ENCODE peak calls at places on chromosomes 16 and 17, in seven cellular contexts. A, Z, Y, S, R, L and G are unnamed samples. For H3K9me3, the result is how much of the 10 kb centered on the place peaks cover.

GRCh38 chr16:58000706-58001676 is at the start of gene USB1:
- DNase-seq in A (peak), Z (peak), Y (peak), S (peak), R (peak), L (peak), G (peak)

GRCh38 chr17:66200685-66201092 is 8.8 kb upstream of the CEP112 start:
- DNase-seq in A (peak), Z (peak), Y (peak), S (peak), R (peak), L (peak), G (peak)

GRCh38 chr16:48054881-48055601 is 100.8 kb downstream of the ABCC12 start:
- DNase-seq in A (peak), Z (peak), Y (peak), S (no peak), R (peak), L (peak), G (no peak)

GRCh38 chr16:85438981-85439639 is 174.0 kb upstream of the GSE1 start:
- DNase-seq in A (no peak), Z (no peak), Y (no peak), S (no peak), R (no peak), L (no peak), G (no peak)

GRCh38 chr16:47711809-47712208 is 250.7 kb downstream of the PHKB start:
- DNase-seq in A (no peak), Z (no peak), Y (no peak), S (no peak), R (no peak), L (no peak), G (no peak)

GRCh38 chr16:79758615-79759346 is 158.2 kb upstream of the MAF start:
- DNase-seq in A (no peak), Z (peak), Y (no peak), S (no peak), R (no peak), L (no peak), G (no peak)

GRCh38 chr17:50051082-50051576 is 4.8 kb upstream of the ITGA3 start:
- DNase-seq in A (peak), Z (peak), Y (no peak), S (no peak), R (peak), L (peak), G (no peak)

GRCh38 chr16:27224271-27224737 is 21.0 kb downstream of the KDM8 start:
- DNase-seq in A (no peak), Z (no peak), Y (no peak), S (no peak), R (no peak), L (no peak), G (no peak)

GRCh38 chr17:73492802-73493139 is 151.5 kb downstream of the SDK2 start:
- DNase-seq in A (no peak), Z (no peak), Y (peak), S (no peak), R (no peak), L (no peak), G (no peak)

GRCh38 chr17:15744091-15744676 is 12.1 kb downstream of the TBC1D26 start:
- DNase-seq in A (no peak), Z (no peak), Y (no peak), S (no peak), R (no peak), L (no peak), G (no peak)

GRCh38 chr17:66300956-66301355 is 1.5 kb upstream of the PRKCA start:
- DNase-seq in A (no peak), Z (no peak), Y (no peak), S (no peak), R (no peak), L (no peak), G (no peak)

GRCh38 chr16:26550111-26550610 is 516.6 kb upstream of the C16orf82 start:
- DNase-seq in A (no peak), Z (no peak), Y (no peak), S (no peak), R (no peak), L (no peak), G (no peak)

GRCh38 chr16:88706288-88706964 is at the start of the genes CTU2 and RNF166:
- DNase-seq in A (peak), Z (peak), Y (peak), S (peak), R (peak), L (peak), G (peak)

GRCh38 chr17:47905221-47905733 is 9.2 kb downstream of the SP2 start:
- DNase-seq in A (no peak), Z (no peak), Y (peak), S (no peak), R (no peak), L (peak), G (no peak)

GRCh38 chr16:77307764-77308561 is 108.8 kb downstream of the SYCE1L start:
- DNase-seq in A (no peak), Z (peak), Y (no peak), S (no peak), R (no peak), L (no peak), G (no peak)

GRCh38 chr16:8878523-8878911 is 3.6 kb upstream of the LITAFD start:
- DNase-seq in A (no peak), Z (peak), Y (no peak), S (no peak), R (no peak), L (no peak), G (no peak)

GRCh38 chr16:3581392-3581791 is 4.2 kb upstream of the NLRC3 start:
- DNase-seq in A (no peak), Z (no peak), Y (no peak), S (no peak), R (no peak), L (no peak), G (no peak)

GRCh38 chr16:83013071-83013470 is 386.3 kb downstream of the CDH13 start:
- DNase-seq in A (no peak), Z (no peak), Y (no peak), S (no peak), R (no peak), L (no peak), G (no peak)

GRCh38 chr17:78276098-78276497 is 44.7 kb downstream of the TMEM235 start:
- DNase-seq in A (no peak), Z (no peak), Y (no peak), S (no peak), R (no peak), L (no peak), G (no peak)

GRCh38 chr17:15341385-15341849 is at the start of gene TEKT3:
- DNase-seq in A (no peak), Z (peak), Y (peak), S (no peak), R (no peak), L (peak), G (no peak)

GRCh38 chr16:31347445-31347844 is 7.5 kb upstream of the ITGAX start:
- DNase-seq in A (no peak), Z (no peak), Y (no peak), S (no peak), R (no peak), L (no peak), G (no peak)

GRCh38 chr17:35185849-35186248 is 8.3 kb downstream of the SLC35G3 start:
- DNase-seq in A (no peak), Z (no peak), Y (no peak), S (no peak), R (no peak), L (no peak), G (no peak)

GRCh38 chr17:4739122-4740024 is at the start of the genes CXCL16 and ZMYND15:
- DNase-seq in A (no peak), Z (peak), Y (peak), S (peak), R (peak), L (peak), G (peak)

GRCh38 chr17:57406981-57407286 is 150.6 kb downstream of the MSI2 start:
- DNase-seq in A (no peak), Z (no peak), Y (no peak), S (no peak), R (no peak), L (no peak), G (no peak)

GRCh38 chr16:80346160-80346632 is 194.6 kb upstream of the DYNLRB2 start:
- DNase-seq in A (no peak), Z (no peak), Y (no peak), S (no peak), R (no peak), L (no peak), G (no peak)

GRCh38 chr16:84366208-84366607 is 2.1 kb upstream of the ATP2C2 start:
- DNase-seq in A (no peak), Z (no peak), Y (no peak), S (no peak), R (no peak), L (no peak), G (no peak)

GRCh38 chr17:65985571-65985970 is 206.4 kb downstream of the CEP112 start:
- DNase-seq in A (no peak), Z (no peak), Y (no peak), S (no peak), R (no peak), L (no peak), G (no peak)

GRCh38 chr17:8121531-8122390 is 2.1 kb downstream of the HES7 start:
- DNase-seq in A (peak), Z (peak), Y (peak), S (no peak), R (peak), L (no peak), G (peak)

GRCh38 chr17:21030375-21030774 is 12.4 kb downstream of the USP22 start:
- DNase-seq in A (no peak), Z (no peak), Y (no peak), S (no peak), R (no peak), L (no peak), G (no peak)

GRCh38 chr17:61411114-61411943 is 11.7 kb downstream of the TBX2 start:
- DNase-seq in A (no peak), Z (peak), Y (peak), S (no peak), R (peak), L (no peak), G (no peak)

GRCh38 chr16:991759-992158 is 10.2 kb downstream of the SOX8 start:
- DNase-seq in A (no peak), Z (no peak), Y (no peak), S (no peak), R (no peak), L (no peak), G (no peak)

GRCh38 chr17:28076138-28076537 is 33.7 kb downstream of the NLK start:
- DNase-seq in A (peak), Z (no peak), Y (no peak), S (no peak), R (no peak), L (no peak), G (no peak)
- H3K27ac ChIP-seq in A (no peak), Z (no peak), Y (no peak), S (no peak), R (no peak), L (no peak), G (no peak)

DNA sequence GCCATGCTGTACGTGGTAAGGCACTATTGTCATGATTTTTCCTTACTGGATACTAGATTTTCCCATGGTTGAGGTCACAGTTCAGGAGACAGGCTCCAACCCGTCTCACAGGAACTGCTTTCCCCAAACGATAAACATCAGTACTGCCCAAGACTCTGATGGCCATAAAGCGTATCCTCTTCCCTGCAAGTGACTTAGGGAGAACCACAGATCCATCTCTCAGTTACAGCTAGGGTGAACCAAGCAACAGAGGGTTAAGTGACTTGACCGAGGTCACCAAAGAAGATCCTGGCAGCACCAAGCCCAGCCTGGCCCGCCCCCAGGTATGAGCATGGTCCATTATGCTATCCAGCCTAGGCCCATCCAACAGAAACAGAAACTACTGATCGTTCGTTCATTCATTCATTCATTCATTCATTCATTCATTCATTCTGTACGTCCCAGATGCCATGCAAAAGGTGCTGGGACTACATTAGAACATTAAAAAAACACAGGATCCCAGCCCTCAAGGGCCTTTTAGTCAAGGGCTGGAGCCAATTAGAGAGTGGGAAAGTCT is 31.0 kb downstream of the MYH11 start:
- DNase-seq in A (no peak), Z (no peak), Y (no peak), S (no peak), R (no peak), L (no peak), G (no peak)
- H3K4me3 ChIP-seq in A (no peak), Z (no peak), Y (no peak), S (no peak), R (no peak), L (no peak), G (no peak)

GRCh38 chr17:22461460-22462145 is 769.3 kb downstream of the KCNJ18 start:
- DNase-seq in A (peak), Z (no peak), Y (no peak), S (no peak), R (no peak), L (no peak), G (no peak)
- H3K9me3 ChIP-seq in A (under half), Z (under half), Y (under half), S (under half), R (under half), L (under half), G (under half)

DNA sequence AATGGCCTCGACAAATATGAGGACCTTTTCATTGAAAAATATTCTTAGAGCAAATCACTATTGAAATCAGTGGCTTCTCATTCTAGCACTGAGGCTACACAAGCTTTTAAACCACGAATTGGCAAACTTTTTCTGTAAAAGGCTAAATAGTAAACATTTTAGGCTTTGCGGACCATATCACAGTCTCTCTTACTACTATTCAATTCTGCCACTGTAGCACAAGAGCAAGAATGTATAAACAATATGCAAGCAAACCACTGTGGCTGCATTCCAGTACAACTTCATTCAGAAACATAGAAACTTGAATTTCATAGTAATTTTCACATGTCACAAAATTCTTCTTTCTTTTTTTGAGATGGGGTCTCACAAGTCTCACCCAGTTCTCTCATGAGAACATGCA is 49.1 kb downstream of the PHLPP2 start:
- DNase-seq in A (no peak), Z (no peak), Y (no peak), S (no peak), R (no peak), L (no peak), G (no peak)
- H3K27ac ChIP-seq in A (no peak), Z (no peak), Y (no peak), S (no peak), R (no peak), L (no peak), G (no peak)

GRCh38 chr17:71342726-71343125 is 778.1 kb upstream of the SOX9 start:
- DNase-seq in A (no peak), Z (no peak), Y (no peak), S (no peak), R (no peak), L (no peak), G (no peak)
- H3K4me3 ChIP-seq in A (no peak), Z (no peak), Y (no peak), S (no peak), R (no peak), L (no peak), G (no peak)

GRCh38 chr17:26792486-26792885 is 501.4 kb upstream of the WSB1 start:
- DNase-seq in A (no peak), Z (no peak), Y (no peak), S (no peak), R (no peak), L (no peak), G (no peak)
- H3K9me3 ChIP-seq in A (half or more), Z (half or more), Y (under half), S (half or more), R (under half), L (under half), G (under half)

GRCh38 chr17:27582696-27583095 is 48.3 kb upstream of the LGALS9 start:
- DNase-seq in A (no peak), Z (no peak), Y (no peak), S (no peak), R (no peak), L (no peak), G (no peak)

GRCh38 chr17:27586203-27586701 is 44.7 kb upstream of the LGALS9 start:
- DNase-seq in A (no peak), Z (peak), Y (no peak), S (no peak), R (no peak), L (no peak), G (no peak)

GRCh38 chr17:27585153-27585681 is 45.8 kb upstream of the LGALS9 start:
- DNase-seq in A (no peak), Z (no peak), Y (no peak), S (no peak), R (no peak), L (no peak), G (no peak)

GRCh38 chr17:27588354-27588753 is 42.6 kb upstream of the LGALS9 start:
- DNase-seq in A (no peak), Z (no peak), Y (no peak), S (no peak), R (no peak), L (no peak), G (no peak)

DNA sequence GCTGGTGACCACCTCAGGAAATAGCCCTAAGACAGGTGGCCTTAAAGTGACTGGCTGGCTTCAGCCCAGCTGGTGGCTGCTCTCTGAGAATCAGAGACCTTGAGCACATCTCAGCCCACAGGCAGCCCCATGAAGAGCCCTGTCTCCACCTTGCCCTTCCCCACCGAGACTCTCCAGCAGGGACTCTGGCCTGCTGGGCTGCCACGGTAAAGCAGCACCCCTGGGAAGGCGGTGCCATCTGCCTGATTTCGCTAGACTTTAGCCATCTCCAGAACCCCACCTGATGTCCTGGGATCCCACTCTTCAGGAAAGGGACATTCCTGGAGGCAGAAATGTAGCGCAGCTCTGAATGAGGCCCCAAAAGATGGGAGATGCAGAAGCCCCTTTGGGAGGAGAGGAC is 45.2 kb upstream of the LGALS9 start:
- DNase-seq in A (no peak), Z (no peak), Y (no peak), S (no peak), R (no peak), L (no peak), G (no peak)
- H3K27ac ChIP-seq in A (no peak), Z (peak), Y (peak), S (no peak), R (no peak), L (no peak), G (no peak)